ENCODE peak calls at places on chromosomes 16 and 17, in five cellular contexts. One of them, this sample, is unnamed.

GRCh38 chr16:8712589-8713361 is 38.4 kb downstream of the ABAT start:
- DNase-seq in fibroblast of lung: no peak
- DNase-seq in endodermal cell: peak
- DNase-seq in neural progenitor cell: peak
- DNase-seq in Caco-2: peak
- DNase-seq in this sample: no peak

GRCh38 chr17:3827124-3827773 is 18.8 kb downstream of the NCBP3 start:
- DNase-seq in fibroblast of lung: peak
- DNase-seq in endodermal cell: peak
- DNase-seq in neural progenitor cell: peak
- DNase-seq in Caco-2: peak
- DNase-seq in this sample: peak

GRCh38 chr17:71251276-71251675 is 869.5 kb upstream of the SOX9 start:
- DNase-seq in fibroblast of lung: peak
- DNase-seq in endodermal cell: no peak
- DNase-seq in neural progenitor cell: no peak
- DNase-seq in Caco-2: no peak
- DNase-seq in this sample: peak

GRCh38 chr17:57294075-57294474 is 37.8 kb downstream of the MSI2 start:
- DNase-seq in fibroblast of lung: no peak
- DNase-seq in endodermal cell: peak
- DNase-seq in neural progenitor cell: no peak
- DNase-seq in Caco-2: no peak
- DNase-seq in this sample: no peak

GRCh38 chr16:5845046-5845445 is 747.5 kb upstream of the EEF2KMT start:
- DNase-seq in fibroblast of lung: no peak
- DNase-seq in endodermal cell: no peak
- DNase-seq in neural progenitor cell: no peak
- DNase-seq in Caco-2: no peak
- DNase-seq in this sample: no peak

GRCh38 chr16:4089251-4089810 is 26.9 kb downstream of the ADCY9 start:
- DNase-seq in fibroblast of lung: no peak
- DNase-seq in endodermal cell: no peak
- DNase-seq in neural progenitor cell: no peak
- DNase-seq in Caco-2: no peak
- DNase-seq in this sample: peak

GRCh38 chr17:80777274-80777673 is 214.4 kb upstream of the CHMP6 start:
- DNase-seq in fibroblast of lung: no peak
- DNase-seq in endodermal cell: no peak
- DNase-seq in neural progenitor cell: no peak
- DNase-seq in Caco-2: no peak
- DNase-seq in this sample: no peak

GRCh38 chr16:66911112-66911511 is 7.6 kb downstream of the CDH16 start:
- DNase-seq in fibroblast of lung: no peak
- DNase-seq in endodermal cell: no peak
- DNase-seq in neural progenitor cell: no peak
- DNase-seq in Caco-2: no peak
- DNase-seq in this sample: no peak

GRCh38 chr16:12674096-12674495 is 129.6 kb downstream of the CPPED1 start:
- DNase-seq in fibroblast of lung: no peak
- DNase-seq in endodermal cell: no peak
- DNase-seq in neural progenitor cell: no peak
- DNase-seq in Caco-2: no peak
- DNase-seq in this sample: no peak

GRCh38 chr16:31427441-31428276 is 501 bp downstream of the COX6A2 start:
- DNase-seq in fibroblast of lung: peak
- DNase-seq in endodermal cell: peak
- DNase-seq in neural progenitor cell: no peak
- DNase-seq in Caco-2: no peak
- DNase-seq in this sample: peak

GRCh38 chr16:70511833-70512232 is 11.5 kb downstream of the COG4 start:
- DNase-seq in fibroblast of lung: no peak
- DNase-seq in endodermal cell: no peak
- DNase-seq in neural progenitor cell: no peak
- DNase-seq in Caco-2: no peak
- DNase-seq in this sample: no peak

GRCh38 chr16:56709686-56710040 is 20.3 kb upstream of the NUP93 start:
- DNase-seq in fibroblast of lung: no peak
- DNase-seq in endodermal cell: no peak
- DNase-seq in neural progenitor cell: no peak
- DNase-seq in Caco-2: no peak
- DNase-seq in this sample: no peak

GRCh38 chr16:89187337-89188063 is 12.8 kb downstream of the SLC22A31 start:
- DNase-seq in fibroblast of lung: peak
- DNase-seq in endodermal cell: peak
- DNase-seq in neural progenitor cell: peak
- DNase-seq in Caco-2: no peak
- DNase-seq in this sample: peak

GRCh38 chr16:14307623-14308356 is 236.7 kb downstream of the MRTFB start:
- DNase-seq in fibroblast of lung: no peak
- DNase-seq in endodermal cell: peak
- DNase-seq in neural progenitor cell: no peak
- DNase-seq in Caco-2: no peak
- DNase-seq in this sample: peak

GRCh38 chr16:50548659-50549560 is 714 bp downstream of the NKD1 start:
- DNase-seq in fibroblast of lung: no peak
- DNase-seq in endodermal cell: no peak
- DNase-seq in neural progenitor cell: peak
- DNase-seq in Caco-2: no peak
- DNase-seq in this sample: no peak

GRCh38 chr17:67353929-67354557 is 12.3 kb downstream of the PSMD12 start:
- DNase-seq in fibroblast of lung: no peak
- DNase-seq in endodermal cell: no peak
- DNase-seq in neural progenitor cell: no peak
- DNase-seq in Caco-2: no peak
- DNase-seq in this sample: no peak

GRCh38 chr17:62444063-62444462 is 20.4 kb downstream of the METTL2A start:
- DNase-seq in fibroblast of lung: no peak
- DNase-seq in endodermal cell: no peak
- DNase-seq in neural progenitor cell: no peak
- DNase-seq in Caco-2: no peak
- DNase-seq in this sample: no peak

GRCh38 chr16:49874613-49875237 is 18.8 kb upstream of the ZNF423 start:
- DNase-seq in fibroblast of lung: no peak
- DNase-seq in endodermal cell: no peak
- DNase-seq in neural progenitor cell: no peak
- DNase-seq in Caco-2: no peak
- DNase-seq in this sample: no peak

GRCh38 chr16:56314244-56314850 is 111.0 kb downstream of the AMFR start:
- DNase-seq in fibroblast of lung: no peak
- DNase-seq in endodermal cell: no peak
- DNase-seq in neural progenitor cell: no peak
- DNase-seq in Caco-2: no peak
- DNase-seq in this sample: no peak

GRCh38 chr17:51653902-51654301 is 393.6 kb downstream of the UTP18 start:
- DNase-seq in fibroblast of lung: no peak
- DNase-seq in endodermal cell: peak
- DNase-seq in neural progenitor cell: peak
- DNase-seq in Caco-2: peak
- DNase-seq in this sample: no peak
- TF ChIP-seq CTCF in fibroblast of lung: no peak
- TF ChIP-seq CTCF in endodermal cell: peak
- TF ChIP-seq CTCF in neural progenitor cell: peak
- TF ChIP-seq CTCF in Caco-2: no peak
- TF ChIP-seq CTCF in this sample: no peak

GRCh38 chr17:40411821-40412220 is 5.9 kb downstream of the TOP2A start:
- DNase-seq in fibroblast of lung: no peak
- DNase-seq in endodermal cell: no peak
- DNase-seq in neural progenitor cell: no peak
- DNase-seq in Caco-2: no peak
- DNase-seq in this sample: no peak

GRCh38 chr17:40415390-40415789 is 2.3 kb downstream of the TOP2A start:
- DNase-seq in fibroblast of lung: peak
- DNase-seq in endodermal cell: no peak
- DNase-seq in neural progenitor cell: peak
- DNase-seq in Caco-2: peak
- DNase-seq in this sample: peak

GRCh38 chr17:40412880-40413279 is 4.8 kb downstream of the TOP2A start:
- DNase-seq in fibroblast of lung: no peak
- DNase-seq in endodermal cell: no peak
- DNase-seq in neural progenitor cell: no peak
- DNase-seq in Caco-2: no peak
- DNase-seq in this sample: no peak

GRCh38 chr17:40407460-40407859 is 10.2 kb downstream of the TOP2A start:
- DNase-seq in fibroblast of lung: no peak
- DNase-seq in endodermal cell: no peak
- DNase-seq in neural progenitor cell: no peak
- DNase-seq in Caco-2: no peak
- DNase-seq in this sample: no peak

GRCh38 chr17:40410082-40410481 is 7.6 kb downstream of the TOP2A start:
- DNase-seq in fibroblast of lung: no peak
- DNase-seq in endodermal cell: no peak
- DNase-seq in neural progenitor cell: no peak
- DNase-seq in Caco-2: no peak
- DNase-seq in this sample: no peak
- H3K4me3 ChIP-seq in fibroblast of lung: no peak
- H3K4me3 ChIP-seq in endodermal cell: no peak
- H3K4me3 ChIP-seq in neural progenitor cell: no peak
- H3K4me3 ChIP-seq in Caco-2: no peak
- H3K4me3 ChIP-seq in this sample: no peak

GRCh38 chr17:39092672-39093250 is 58.7 kb downstream of the PLXDC1 start:
- DNase-seq in fibroblast of lung: no peak
- DNase-seq in endodermal cell: no peak
- DNase-seq in neural progenitor cell: no peak
- DNase-seq in Caco-2: no peak
- DNase-seq in this sample: no peak
- TF ChIP-seq CTCF in fibroblast of lung: no peak
- TF ChIP-seq CTCF in endodermal cell: no peak
- TF ChIP-seq CTCF in neural progenitor cell: no peak
- TF ChIP-seq CTCF in Caco-2: no peak
- TF ChIP-seq CTCF in this sample: no peak

DNA sequence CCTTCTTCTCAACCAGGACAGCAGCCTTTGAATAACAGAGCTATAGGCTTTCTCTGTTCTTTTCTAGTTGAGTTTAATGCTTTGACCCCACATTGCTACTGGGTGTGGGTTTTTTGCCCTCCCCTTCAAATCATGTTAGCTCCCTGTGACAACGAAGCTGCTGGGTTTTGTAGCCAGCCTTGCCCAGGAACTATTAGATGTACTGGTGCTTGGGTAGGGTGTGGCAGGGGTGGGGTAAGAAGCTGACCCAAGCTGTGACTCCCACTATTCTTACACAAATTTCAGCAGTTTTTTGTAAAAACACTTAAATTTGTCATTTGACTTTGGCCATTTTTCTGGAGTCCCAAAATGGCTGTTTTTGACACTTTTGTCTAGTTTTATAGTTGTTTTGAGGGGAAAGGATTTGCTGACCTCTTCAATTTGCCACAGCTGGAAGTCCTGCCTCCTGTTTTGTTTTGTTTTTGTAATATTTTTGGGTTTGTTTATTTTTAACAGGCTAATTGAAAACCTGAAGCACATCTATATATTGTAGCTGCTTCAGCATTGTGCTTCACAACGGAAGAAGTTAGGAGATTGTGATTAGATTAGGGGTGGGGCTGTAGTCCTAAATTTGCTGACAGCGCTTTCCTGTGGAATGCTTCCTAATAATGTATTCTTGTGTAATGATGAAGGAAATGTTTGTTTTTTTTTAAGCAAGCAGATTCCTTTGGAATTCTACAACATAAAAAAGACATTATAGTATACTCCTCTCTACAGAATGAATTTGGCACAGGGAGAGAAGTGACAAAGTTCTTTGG is 69.9 kb downstream of the NLK start:
- DNase-seq in fibroblast of lung: peak
- DNase-seq in endodermal cell: no peak
- DNase-seq in neural progenitor cell: no peak
- DNase-seq in Caco-2: no peak
- DNase-seq in this sample: peak
- H3K4me3 ChIP-seq in fibroblast of lung: no peak
- H3K4me3 ChIP-seq in endodermal cell: no peak
- H3K4me3 ChIP-seq in neural progenitor cell: no peak
- H3K4me3 ChIP-seq in Caco-2: no peak
- H3K4me3 ChIP-seq in this sample: no peak

GRCh38 chr17:78041401-78042179 is 83.1 kb downstream of the TNRC6C start:
- DNase-seq in fibroblast of lung: peak
- DNase-seq in endodermal cell: no peak
- DNase-seq in neural progenitor cell: no peak
- DNase-seq in Caco-2: no peak
- DNase-seq in this sample: peak

GRCh38 chr17:78040561-78041400 is 82.3 kb downstream of the TNRC6C start:
- DNase-seq in fibroblast of lung: peak
- DNase-seq in endodermal cell: peak
- DNase-seq in neural progenitor cell: no peak
- DNase-seq in Caco-2: peak
- DNase-seq in this sample: peak

GRCh38 chr17:78044280-78044835 is 84.2 kb downstream of the TMC6 start:
- DNase-seq in fibroblast of lung: no peak
- DNase-seq in endodermal cell: no peak
- DNase-seq in neural progenitor cell: no peak
- DNase-seq in Caco-2: no peak
- DNase-seq in this sample: peak

GRCh38 chr17:78042542-78042941 is 84.0 kb downstream of the TNRC6C start:
- DNase-seq in fibroblast of lung: no peak
- DNase-seq in endodermal cell: no peak
- DNase-seq in neural progenitor cell: no peak
- DNase-seq in Caco-2: no peak
- DNase-seq in this sample: no peak

GRCh38 chr17:78043031-78043430 is 84.5 kb downstream of the TNRC6C start:
- DNase-seq in fibroblast of lung: no peak
- DNase-seq in endodermal cell: no peak
- DNase-seq in neural progenitor cell: no peak
- DNase-seq in Caco-2: no peak
- DNase-seq in this sample: no peak
- TF ChIP-seq CTCF in fibroblast of lung: no peak
- TF ChIP-seq CTCF in endodermal cell: no peak
- TF ChIP-seq CTCF in neural progenitor cell: no peak
- TF ChIP-seq CTCF in Caco-2: no peak
- TF ChIP-seq CTCF in this sample: no peak